ENCODE peak calls at places on chromosomes 7 and 10, in ten cellular contexts. One of them, this sample, is unnamed.

GRCh38 chr7:96414931-96415292 is 93.0 kb upstream of the SLC25A13 start:
- DNase-seq in COR-L47: peak
- DNase-seq in fibroblast of lung: peak
- DNase-seq in epithelial cell of esophagus: peak
- DNase-seq in mesothelial cell of epicardium: no peak
- DNase-seq in CD4-positive, CD25-positive, alpha-beta regulatory T cell: peak
- DNase-seq in NCI-H774: peak
- DNase-seq in omental fat pad: no peak
- DNase-seq in AG04450: no peak
- DNase-seq in K562: peak
- DNase-seq in this sample: no peak

GRCh38 chr10:49323171-49323895 is 24.4 kb downstream of the C10orf71 start:
- DNase-seq in NCI-H774: no peak
- DNase-seq in fibroblast of lung: no peak
- DNase-seq in CD4-positive, CD25-positive, alpha-beta regulatory T cell: no peak
- DNase-seq in K562: no peak
- DNase-seq in AG04450: no peak
- DNase-seq in mesothelial cell of epicardium: no peak
- DNase-seq in epithelial cell of esophagus: no peak
- DNase-seq in omental fat pad: no peak
- DNase-seq in COR-L47: no peak
- DNase-seq in this sample: no peak

GRCh38 chr7:120792091-120792860 is 65.7 kb downstream of the TSPAN12 start:
- DNase-seq in mesothelial cell of epicardium: peak
- DNase-seq in NCI-H774: no peak
- DNase-seq in AG04450: peak
- DNase-seq in K562: peak
- DNase-seq in fibroblast of lung: peak
- DNase-seq in epithelial cell of esophagus: peak
- DNase-seq in CD4-positive, CD25-positive, alpha-beta regulatory T cell: peak
- DNase-seq in omental fat pad: peak
- DNase-seq in COR-L47: peak
- DNase-seq in this sample: peak

GRCh38 chr7:24290004-24290641 is 6.1 kb downstream of the NPY start:
- DNase-seq in epithelial cell of esophagus: peak
- DNase-seq in CD4-positive, CD25-positive, alpha-beta regulatory T cell: peak
- DNase-seq in AG04450: no peak
- DNase-seq in fibroblast of lung: peak
- DNase-seq in mesothelial cell of epicardium: no peak
- DNase-seq in COR-L47: peak
- DNase-seq in K562: peak
- DNase-seq in omental fat pad: no peak
- DNase-seq in NCI-H774: peak
- DNase-seq in this sample: no peak

GRCh38 chr10:132774179-132774904 is 11.6 kb downstream of the NKX6-2 start:
- DNase-seq in fibroblast of lung: no peak
- DNase-seq in K562: no peak
- DNase-seq in epithelial cell of esophagus: no peak
- DNase-seq in mesothelial cell of epicardium: no peak
- DNase-seq in AG04450: no peak
- DNase-seq in COR-L47: no peak
- DNase-seq in omental fat pad: no peak
- DNase-seq in NCI-H774: no peak
- DNase-seq in CD4-positive, CD25-positive, alpha-beta regulatory T cell: no peak
- DNase-seq in this sample: no peak

GRCh38 chr10:2980116-2980515 is 87.2 kb upstream of the PFKP start:
- DNase-seq in NCI-H774: no peak
- DNase-seq in CD4-positive, CD25-positive, alpha-beta regulatory T cell: no peak
- DNase-seq in mesothelial cell of epicardium: no peak
- DNase-seq in fibroblast of lung: no peak
- DNase-seq in epithelial cell of esophagus: no peak
- DNase-seq in omental fat pad: no peak
- DNase-seq in COR-L47: no peak
- DNase-seq in K562: no peak
- DNase-seq in AG04450: no peak
- DNase-seq in this sample: no peak

GRCh38 chr7:148524479-148525173 is 65.9 kb upstream of the C7orf33 start:
- DNase-seq in mesothelial cell of epicardium: no peak
- DNase-seq in AG04450: no peak
- DNase-seq in K562: no peak
- DNase-seq in omental fat pad: no peak
- DNase-seq in COR-L47: no peak
- DNase-seq in epithelial cell of esophagus: no peak
- DNase-seq in NCI-H774: no peak
- DNase-seq in fibroblast of lung: no peak
- DNase-seq in CD4-positive, CD25-positive, alpha-beta regulatory T cell: no peak
- DNase-seq in this sample: no peak

GRCh38 chr10:61958793-61959192 is 57.3 kb downstream of the ARID5B start:
- DNase-seq in AG04450: no peak
- DNase-seq in omental fat pad: no peak
- DNase-seq in K562: no peak
- DNase-seq in CD4-positive, CD25-positive, alpha-beta regulatory T cell: no peak
- DNase-seq in mesothelial cell of epicardium: no peak
- DNase-seq in COR-L47: no peak
- DNase-seq in epithelial cell of esophagus: no peak
- DNase-seq in fibroblast of lung: no peak
- DNase-seq in NCI-H774: no peak
- DNase-seq in this sample: no peak

GRCh38 chr10:64795847-64796246 is 1274.6 kb downstream of the REEP3 start:
- DNase-seq in CD4-positive, CD25-positive, alpha-beta regulatory T cell: no peak
- DNase-seq in mesothelial cell of epicardium: no peak
- DNase-seq in fibroblast of lung: no peak
- DNase-seq in epithelial cell of esophagus: no peak
- DNase-seq in COR-L47: no peak
- DNase-seq in K562: no peak
- DNase-seq in omental fat pad: no peak
- DNase-seq in NCI-H774: no peak
- DNase-seq in AG04450: no peak
- DNase-seq in this sample: no peak

GRCh38 chr7:136142583-136142982 is 165.4 kb upstream of the MTPN start:
- DNase-seq in K562: peak
- DNase-seq in fibroblast of lung: no peak
- DNase-seq in AG04450: no peak
- DNase-seq in omental fat pad: no peak
- DNase-seq in NCI-H774: no peak
- DNase-seq in COR-L47: no peak
- DNase-seq in epithelial cell of esophagus: no peak
- DNase-seq in mesothelial cell of epicardium: no peak
- DNase-seq in CD4-positive, CD25-positive, alpha-beta regulatory T cell: no peak
- DNase-seq in this sample: no peak

GRCh38 chr7:106583133-106583532 is 77.8 kb downstream of the CCDC71L start:
- DNase-seq in NCI-H774: no peak
- DNase-seq in epithelial cell of esophagus: no peak
- DNase-seq in K562: no peak
- DNase-seq in fibroblast of lung: peak
- DNase-seq in CD4-positive, CD25-positive, alpha-beta regulatory T cell: no peak
- DNase-seq in omental fat pad: no peak
- DNase-seq in AG04450: peak
- DNase-seq in mesothelial cell of epicardium: no peak
- DNase-seq in COR-L47: no peak
- DNase-seq in this sample: no peak

GRCh38 chr10:117366741-117367140 is 8.5 kb downstream of the PDZD8 start:
- DNase-seq in mesothelial cell of epicardium: no peak
- DNase-seq in K562: no peak
- DNase-seq in omental fat pad: no peak
- DNase-seq in NCI-H774: no peak
- DNase-seq in epithelial cell of esophagus: peak
- DNase-seq in COR-L47: no peak
- DNase-seq in CD4-positive, CD25-positive, alpha-beta regulatory T cell: no peak
- DNase-seq in AG04450: no peak
- DNase-seq in fibroblast of lung: no peak
- DNase-seq in this sample: no peak

GRCh38 chr10:69899727-69900595 is 98.3 kb downstream of the COL13A1 start:
- DNase-seq in fibroblast of lung: no peak
- DNase-seq in K562: no peak
- DNase-seq in CD4-positive, CD25-positive, alpha-beta regulatory T cell: no peak
- DNase-seq in omental fat pad: no peak
- DNase-seq in NCI-H774: no peak
- DNase-seq in AG04450: no peak
- DNase-seq in COR-L47: no peak
- DNase-seq in epithelial cell of esophagus: no peak
- DNase-seq in mesothelial cell of epicardium: no peak
- DNase-seq in this sample: no peak

GRCh38 chr7:46089281-46089680 is 168.2 kb upstream of the IGFBP3 start:
- DNase-seq in NCI-H774: no peak
- DNase-seq in mesothelial cell of epicardium: no peak
- DNase-seq in AG04450: no peak
- DNase-seq in omental fat pad: no peak
- DNase-seq in CD4-positive, CD25-positive, alpha-beta regulatory T cell: no peak
- DNase-seq in fibroblast of lung: peak
- DNase-seq in K562: no peak
- DNase-seq in epithelial cell of esophagus: no peak
- DNase-seq in COR-L47: no peak
- DNase-seq in this sample: no peak

GRCh38 chr10:52758406-52758805 is 14.2 kb downstream of the MBL2 start:
- DNase-seq in K562: no peak
- DNase-seq in AG04450: no peak
- DNase-seq in epithelial cell of esophagus: no peak
- DNase-seq in fibroblast of lung: no peak
- DNase-seq in NCI-H774: no peak
- DNase-seq in COR-L47: no peak
- DNase-seq in mesothelial cell of epicardium: no peak
- DNase-seq in CD4-positive, CD25-positive, alpha-beta regulatory T cell: no peak
- DNase-seq in omental fat pad: no peak
- DNase-seq in this sample: no peak

GRCh38 chr10:127991543-127992255 is 84.8 kb downstream of the PTPRE start:
- DNase-seq in COR-L47: no peak
- DNase-seq in epithelial cell of esophagus: no peak
- DNase-seq in omental fat pad: no peak
- DNase-seq in K562: no peak
- DNase-seq in mesothelial cell of epicardium: no peak
- DNase-seq in AG04450: no peak
- DNase-seq in NCI-H774: no peak
- DNase-seq in CD4-positive, CD25-positive, alpha-beta regulatory T cell: no peak
- DNase-seq in fibroblast of lung: no peak
- DNase-seq in this sample: no peak

GRCh38 chr7:126495001-126495400 is 757.7 kb downstream of the GRM8 start:
- DNase-seq in epithelial cell of esophagus: no peak
- DNase-seq in COR-L47: no peak
- DNase-seq in mesothelial cell of epicardium: no peak
- DNase-seq in CD4-positive, CD25-positive, alpha-beta regulatory T cell: no peak
- DNase-seq in K562: no peak
- DNase-seq in NCI-H774: no peak
- DNase-seq in AG04450: no peak
- DNase-seq in fibroblast of lung: no peak
- DNase-seq in omental fat pad: no peak
- DNase-seq in this sample: no peak

GRCh38 chr10:62250594-62251198 is 17.9 kb downstream of the RTKN2 start:
- DNase-seq in epithelial cell of esophagus: peak
- DNase-seq in AG04450: no peak
- DNase-seq in NCI-H774: no peak
- DNase-seq in omental fat pad: no peak
- DNase-seq in COR-L47: peak
- DNase-seq in fibroblast of lung: no peak
- DNase-seq in mesothelial cell of epicardium: no peak
- DNase-seq in CD4-positive, CD25-positive, alpha-beta regulatory T cell: no peak
- DNase-seq in K562: no peak
- DNase-seq in this sample: no peak

GRCh38 chr10:18087398-18087797 is 52.8 kb upstream of the CACNB2 start:
- DNase-seq in omental fat pad: no peak
- DNase-seq in COR-L47: no peak
- DNase-seq in mesothelial cell of epicardium: no peak
- DNase-seq in K562: no peak
- DNase-seq in NCI-H774: no peak
- DNase-seq in fibroblast of lung: peak
- DNase-seq in CD4-positive, CD25-positive, alpha-beta regulatory T cell: no peak
- DNase-seq in epithelial cell of esophagus: no peak
- DNase-seq in AG04450: no peak
- DNase-seq in this sample: no peak

GRCh38 chr10:94780844-94781243 is 18.4 kb downstream of the CYP2C19 start:
- DNase-seq in AG04450: no peak
- DNase-seq in NCI-H774: no peak
- DNase-seq in CD4-positive, CD25-positive, alpha-beta regulatory T cell: no peak
- DNase-seq in omental fat pad: no peak
- DNase-seq in COR-L47: no peak
- DNase-seq in mesothelial cell of epicardium: no peak
- DNase-seq in K562: no peak
- DNase-seq in epithelial cell of esophagus: no peak
- DNase-seq in fibroblast of lung: no peak
- DNase-seq in this sample: no peak

GRCh38 chr10:80356563-80356999 is at the start of the genes DYDC1 and DYDC2:
- DNase-seq in mesothelial cell of epicardium: peak
- DNase-seq in CD4-positive, CD25-positive, alpha-beta regulatory T cell: peak
- DNase-seq in K562: peak
- DNase-seq in AG04450: no peak
- DNase-seq in omental fat pad: no peak
- DNase-seq in NCI-H774: peak
- DNase-seq in COR-L47: peak
- DNase-seq in fibroblast of lung: peak
- DNase-seq in epithelial cell of esophagus: peak
- DNase-seq in this sample: no peak

GRCh38 chr7:51850141-51850540 is 533.5 kb upstream of the COBL start:
- DNase-seq in CD4-positive, CD25-positive, alpha-beta regulatory T cell: no peak
- DNase-seq in K562: no peak
- DNase-seq in mesothelial cell of epicardium: no peak
- DNase-seq in fibroblast of lung: no peak
- DNase-seq in COR-L47: no peak
- DNase-seq in epithelial cell of esophagus: no peak
- DNase-seq in omental fat pad: no peak
- DNase-seq in NCI-H774: no peak
- DNase-seq in AG04450: no peak
- DNase-seq in this sample: no peak

GRCh38 chr7:3230908-3231307 is 70.1 kb upstream of the SDK1 start:
- DNase-seq in omental fat pad: no peak
- DNase-seq in mesothelial cell of epicardium: no peak
- DNase-seq in CD4-positive, CD25-positive, alpha-beta regulatory T cell: no peak
- DNase-seq in NCI-H774: no peak
- DNase-seq in fibroblast of lung: no peak
- DNase-seq in epithelial cell of esophagus: no peak
- DNase-seq in COR-L47: no peak
- DNase-seq in K562: no peak
- DNase-seq in AG04450: no peak
- DNase-seq in this sample: no peak

GRCh38 chr7:153061913-153062528 is 302.5 kb downstream of the ACTR3B start:
- DNase-seq in K562: peak
- DNase-seq in AG04450: no peak
- DNase-seq in COR-L47: no peak
- DNase-seq in epithelial cell of esophagus: peak
- DNase-seq in fibroblast of lung: no peak
- DNase-seq in omental fat pad: no peak
- DNase-seq in mesothelial cell of epicardium: no peak
- DNase-seq in CD4-positive, CD25-positive, alpha-beta regulatory T cell: no peak
- DNase-seq in NCI-H774: no peak
- DNase-seq in this sample: no peak

GRCh38 chr10:7866191-7866590 is 47.9 kb downstream of the TAF3 start:
- DNase-seq in fibroblast of lung: no peak
- DNase-seq in COR-L47: no peak
- DNase-seq in epithelial cell of esophagus: no peak
- DNase-seq in AG04450: no peak
- DNase-seq in omental fat pad: no peak
- DNase-seq in NCI-H774: no peak
- DNase-seq in K562: no peak
- DNase-seq in CD4-positive, CD25-positive, alpha-beta regulatory T cell: no peak
- DNase-seq in mesothelial cell of epicardium: no peak
- DNase-seq in this sample: no peak

GRCh38 chr10:103481974-103482531 is 3.0 kb upstream of the CALHM3 start:
- DNase-seq in epithelial cell of esophagus: peak
- DNase-seq in NCI-H774: peak
- DNase-seq in mesothelial cell of epicardium: no peak
- DNase-seq in omental fat pad: no peak
- DNase-seq in CD4-positive, CD25-positive, alpha-beta regulatory T cell: peak
- DNase-seq in K562: peak
- DNase-seq in AG04450: peak
- DNase-seq in COR-L47: no peak
- DNase-seq in fibroblast of lung: peak
- DNase-seq in this sample: peak

GRCh38 chr7:44639701-44640321 is 33.4 kb downstream of the OGDH start:
- DNase-seq in COR-L47: no peak
- DNase-seq in mesothelial cell of epicardium: peak
- DNase-seq in omental fat pad: no peak
- DNase-seq in epithelial cell of esophagus: peak
- DNase-seq in K562: no peak
- DNase-seq in CD4-positive, CD25-positive, alpha-beta regulatory T cell: no peak
- DNase-seq in NCI-H774: no peak
- DNase-seq in fibroblast of lung: peak
- DNase-seq in AG04450: peak
- DNase-seq in this sample: peak

GRCh38 chr10:13440709-13441061 is 88.1 kb downstream of the BEND7 start:
- DNase-seq in AG04450: no peak
- DNase-seq in K562: no peak
- DNase-seq in CD4-positive, CD25-positive, alpha-beta regulatory T cell: no peak
- DNase-seq in COR-L47: no peak
- DNase-seq in NCI-H774: no peak
- DNase-seq in mesothelial cell of epicardium: no peak
- DNase-seq in fibroblast of lung: no peak
- DNase-seq in omental fat pad: no peak
- DNase-seq in epithelial cell of esophagus: no peak
- DNase-seq in this sample: no peak